ENCODE peak calls at places on chromosomes 3 and 15, in seven cellular contexts. U is tibial artery, A is stomach, D is IMR-90, J is Peyer's patch, L is fibroblast of lung, M is HCT116. P is an unnamed sample.

GRCh38 chr3:56921573-56922571 is 120.1 kb upstream of the ARHGEF3 start:
- DNase-seq in U (no peak), A (no peak), D (peak; percentile 71), J (peak; percentile 53), L (peak; percentile 53), M (no peak), P (no peak)

GRCh38 chr15:92958105-92958504 is 58.0 kb downstream of the CHD2 start:
- DNase-seq in U (no peak), A (no peak), D (peak; percentile 39), J (no peak), L (peak; percentile 14), M (no peak), P (peak; percentile 15)

GRCh38 chr3:138921316-138922292 is 25.3 kb downstream of the FOXL2 start:
- DNase-seq in U (no peak), A (no peak), D (peak; percentile 81), J (no peak), L (peak; percentile 78), M (no peak), P (no peak)

GRCh38 chr15:63832620-63833245 is 1.0 kb downstream of the HERC1 start:
- DNase-seq in U (no peak), A (no peak), D (no peak), J (no peak), L (peak; percentile 10), M (no peak), P (no peak)

GRCh38 chr3:170975283-170976189 is 51.0 kb downstream of the SLC2A2 start:
- DNase-seq in U (no peak), A (no peak), D (no peak), J (no peak), L (no peak), M (no peak), P (no peak)

GRCh38 chr3:172364374-172365027 is 83.8 kb downstream of the GHSR start:
- DNase-seq in U (no peak), A (no peak), D (no peak), J (no peak), L (no peak), M (no peak), P (no peak)

GRCh38 chr3:178353292-178353814 is 182.9 kb upstream of the KCNMB2 start:
- DNase-seq in U (no peak), A (no peak), D (peak; percentile 36), J (no peak), L (peak; percentile 51), M (no peak), P (no peak)

GRCh38 chr15:71634820-71635219 is 175.5 kb upstream of the NR2E3 start:
- DNase-seq in U (no peak), A (no peak), D (no peak), J (no peak), L (no peak), M (no peak), P (no peak)

GRCh38 chr15:63818191-63818590 is 15.6 kb downstream of the HERC1 start:
- DNase-seq in U (no peak), A (no peak), D (peak; percentile 22), J (no peak), L (peak; percentile 20), M (no peak), P (no peak)

GRCh38 chr15:59372352-59373211 is at the start of gene MYO1E:
- DNase-seq in U (peak; percentile 94), A (peak; percentile 91), D (peak; percentile 97), J (peak; percentile 75), L (peak; percentile 98), M (peak; percentile 94), P (no peak)

GRCh38 chr3:152290374-152290773 is 21.6 kb downstream of the MBNL1 start:
- DNase-seq in U (no peak), A (no peak), D (no peak), J (no peak), L (no peak), M (no peak), P (no peak)

GRCh38 chr3:90015688-90016356 is 908.4 kb downstream of the EPHA3 start:
- DNase-seq in U (no peak), A (no peak), D (peak; percentile 36), J (no peak), L (peak; percentile 85), M (no peak), P (no peak)

GRCh38 chr3:160150525-160150924 is 74.7 kb upstream of the C3orf80 start:
- DNase-seq in U (no peak), A (no peak), D (peak; percentile 74), J (no peak), L (peak; percentile 20), M (no peak), P (no peak)

GRCh38 chr15:58383876-58384275 is 47.9 kb upstream of the LIPC start:
- DNase-seq in U (no peak), A (no peak), D (no peak), J (no peak), L (no peak), M (no peak), P (no peak)

GRCh38 chr15:88752956-88753355 is 50.3 kb upstream of the ACAN start:
- DNase-seq in U (no peak), A (no peak), D (no peak), J (no peak), L (no peak), M (no peak), P (no peak)

GRCh38 chr3:32226875-32227500 is 11.5 kb upstream of the CMTM8 start:
- DNase-seq in U (no peak), A (no peak), D (peak; percentile 30), J (no peak), L (peak; percentile 37), M (peak; percentile 69), P (no peak)

GRCh38 chr3:18443670-18444596 is 18.8 kb upstream of the SATB1 start:
- DNase-seq in U (no peak), A (peak; percentile 33), D (no peak), J (peak; percentile 34), L (no peak), M (no peak), P (peak; percentile 5)

GRCh38 chr3:180199396-180199795 is 162.7 kb upstream of the PEX5L start:
- DNase-seq in U (no peak), A (no peak), D (no peak), J (no peak), L (no peak), M (no peak), P (no peak)

GRCh38 chr3:119323401-119324107 is 29.4 kb downstream of the ARHGAP31 start:
- DNase-seq in U (no peak), A (no peak), D (no peak), J (peak; percentile 34), L (no peak), M (no peak), P (no peak)

GRCh38 chr15:90325677-90326200 is 26.3 kb upstream of the ZNF774 start:
- DNase-seq in U (no peak), A (no peak), D (no peak), J (no peak), L (no peak), M (no peak), P (no peak)

GRCh38 chr3:143348486-143349327 is 229.1 kb downstream of the CHST2 start:
- DNase-seq in U (no peak), A (no peak), D (no peak), J (no peak), L (no peak), M (no peak), P (no peak)

GRCh38 chr3:115790759-115791158 is 167.4 kb downstream of the GAP43 start:
- DNase-seq in U (no peak), A (no peak), D (peak; percentile 99), J (no peak), L (peak; percentile 96), M (peak; percentile 94), P (no peak)

GRCh38 chr15:71746719-71747118 is 63.6 kb upstream of the NR2E3 start:
- DNase-seq in U (no peak), A (no peak), D (no peak), J (no peak), L (no peak), M (no peak), P (no peak)

GRCh38 chr15:68379759-68380290 is 52.1 kb downstream of the ITGA11 start:
- DNase-seq in U (no peak), A (peak; percentile 3), D (peak; percentile 71), J (no peak), L (peak; percentile 46), M (no peak), P (no peak)

GRCh38 chr15:74312445-74313007 is 54.9 kb downstream of the CYP11A1 start:
- DNase-seq in U (no peak), A (no peak), D (no peak), J (no peak), L (no peak), M (no peak), P (no peak)

GRCh38 chr15:78306176-78306774 is 6.9 kb upstream of the SKIC8 start:
- DNase-seq in U (no peak), A (no peak), D (peak; percentile 76), J (no peak), L (peak; percentile 65), M (no peak), P (no peak)

GRCh38 chr3:177051419-177051818 is 145.9 kb downstream of the TBL1XR1 start:
- DNase-seq in U (no peak), A (no peak), D (no peak), J (no peak), L (peak; percentile 36), M (no peak), P (no peak)

GRCh38 chr3:69324362-69325025 is 61.4 kb downstream of the FRMD4B start:
- DNase-seq in U (peak; percentile 30), A (no peak), D (no peak), J (no peak), L (no peak), M (no peak), P (no peak)

GRCh38 chr3:81799403-81799802 is 38.0 kb upstream of the GBE1 start:
- DNase-seq in U (no peak), A (no peak), D (no peak), J (no peak), L (peak; percentile 18), M (no peak), P (no peak)

DNA sequence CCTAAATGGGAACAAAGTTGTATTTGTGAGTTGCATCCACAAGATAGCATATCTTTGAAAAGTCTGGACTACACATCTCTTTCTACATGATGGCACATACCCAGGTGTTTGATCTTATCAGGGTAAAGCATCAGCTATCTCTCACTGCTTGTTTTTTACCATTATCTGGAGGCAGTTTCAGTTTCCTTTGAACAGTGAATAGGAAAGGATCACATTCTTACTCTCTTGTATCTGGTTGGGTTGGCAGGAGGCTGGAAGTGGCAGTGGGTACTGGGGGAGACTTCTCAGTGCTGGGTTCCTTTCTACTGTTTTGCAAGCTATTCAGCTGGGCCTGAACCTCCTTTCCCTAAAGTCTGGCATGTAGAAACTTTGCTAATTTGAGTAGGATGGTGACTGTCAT is 4.1 kb downstream of the CEMIP start:
- DNase-seq in U (no peak), A (no peak), D (no peak), J (no peak), L (no peak), M (no peak), P (no peak)
- H3K27me3 ChIP-seq in U (peaks cover 34% of the 10 kb centered on the region), A (peaks cover 76% of the 10 kb centered on the region), D (no peaks in the 10 kb centered on the region), J (peaks cover 6% of the 10 kb centered on the region), L (no peaks in the 10 kb centered on the region), M (no peaks in the 10 kb centered on the region), P (peaks cover 35% of the 10 kb centered on the region)

GRCh38 chr15:20344601-20345400 is 196.8 kb downstream of the GOLGA6L6 start:
- DNase-seq in U (no peak), A (no peak), D (no peak), J (no peak), L (no peak), M (no peak), P (no peak)
- H3K9me3 ChIP-seq in U (peaks cover 43% of the 10 kb centered on the region), A (peaks cover 20% of the 10 kb centered on the region), D (peaks cover 79% of the 10 kb centered on the region), J (no peaks in the 10 kb centered on the region), L (peaks cover 33% of the 10 kb centered on the region), M (peaks cover 77% of the 10 kb centered on the region), P (no peaks in the 10 kb centered on the region)

GRCh38 chr15:66089049-66089448 is 164.5 kb downstream of the MEGF11 start:
- DNase-seq in U (no peak), A (no peak), D (no peak), J (no peak), L (no peak), M (no peak), P (no peak)
- H3K27me3 ChIP-seq in U (no peaks in the 10 kb centered on the region), A (no peaks in the 10 kb centered on the region), D (peaks cover 27% of the 10 kb centered on the region), J (no peaks in the 10 kb centered on the region), L (peaks cover 2% of the 10 kb centered on the region), M (no peaks in the 10 kb centered on the region), P (peaks cover 3% of the 10 kb centered on the region)

GRCh38 chr3:79203144-79203519 is 564.7 kb downstream of the ROBO1 start:
- DNase-seq in U (no peak), A (no peak), D (no peak), J (no peak), L (no peak), M (no peak), P (no peak)
- H3K9me3 ChIP-seq in U (no peaks in the 10 kb centered on the region), A (no peaks in the 10 kb centered on the region), D (no peaks in the 10 kb centered on the region), J (no peaks in the 10 kb centered on the region), L (no peaks in the 10 kb centered on the region), M (peaks cover 24% of the 10 kb centered on the region), P (peaks cover 7% of the 10 kb centered on the region)